ENCODE peak calls at places on chromosomes 6 and 20, in seven cellular contexts. One of them, this sample, is unnamed.

GRCh38 chr6:16273266-16273665 is 34.9 kb downstream of the GMPR start:
- DNase-seq in psoas muscle: no peak
- DNase-seq in esophagus muscularis mucosa: no peak
- DNase-seq in IMR-90: peak; percentile 61
- DNase-seq in breast epithelium: no peak
- DNase-seq in spleen: no peak
- DNase-seq in transverse colon: no peak
- DNase-seq in this sample: no peak

GRCh38 chr6:81636930-81637568 is 115.4 kb downstream of the TENT5A start:
- DNase-seq in esophagus muscularis mucosa: no peak
- DNase-seq in breast epithelium: no peak
- DNase-seq in transverse colon: no peak
- DNase-seq in psoas muscle: no peak
- DNase-seq in IMR-90: peak; percentile 57
- DNase-seq in spleen: no peak
- DNase-seq in this sample: no peak

GRCh38 chr20:48393721-48394120 is 434.1 kb downstream of the PREX1 start:
- DNase-seq in transverse colon: no peak
- DNase-seq in psoas muscle: no peak
- DNase-seq in esophagus muscularis mucosa: no peak
- DNase-seq in breast epithelium: no peak
- DNase-seq in spleen: no peak
- DNase-seq in IMR-90: no peak
- DNase-seq in this sample: no peak

GRCh38 chr20:49987868-49988690 is 5.3 kb downstream of the SNAI1 start:
- DNase-seq in IMR-90: peak; percentile 50
- DNase-seq in breast epithelium: no peak
- DNase-seq in transverse colon: no peak
- DNase-seq in spleen: no peak
- DNase-seq in esophagus muscularis mucosa: no peak
- DNase-seq in psoas muscle: no peak
- DNase-seq in this sample: no peak

GRCh38 chr6:90938116-90938515 is 351.2 kb upstream of the MAP3K7 start:
- DNase-seq in esophagus muscularis mucosa: no peak
- DNase-seq in transverse colon: no peak
- DNase-seq in psoas muscle: no peak
- DNase-seq in IMR-90: no peak
- DNase-seq in breast epithelium: no peak
- DNase-seq in spleen: no peak
- DNase-seq in this sample: no peak

GRCh38 chr20:21125072-21125848 is 622 bp upstream of the KIZ start:
- DNase-seq in spleen: peak; percentile 82
- DNase-seq in psoas muscle: peak; percentile 43
- DNase-seq in transverse colon: peak; percentile 56
- DNase-seq in IMR-90: peak; percentile 41
- DNase-seq in breast epithelium: no peak
- DNase-seq in esophagus muscularis mucosa: no peak
- DNase-seq in this sample: peak; percentile 78

GRCh38 chr6:105487040-105487787 is 84.3 kb upstream of the PREP start:
- DNase-seq in breast epithelium: no peak
- DNase-seq in esophagus muscularis mucosa: no peak
- DNase-seq in spleen: no peak
- DNase-seq in transverse colon: no peak
- DNase-seq in psoas muscle: no peak
- DNase-seq in IMR-90: no peak
- DNase-seq in this sample: no peak

GRCh38 chr20:62792182-62792939 is 3.9 kb upstream of the MRGBP start:
- DNase-seq in breast epithelium: no peak
- DNase-seq in transverse colon: no peak
- DNase-seq in IMR-90: peak; percentile 77
- DNase-seq in esophagus muscularis mucosa: no peak
- DNase-seq in psoas muscle: no peak
- DNase-seq in spleen: no peak
- DNase-seq in this sample: no peak

GRCh38 chr6:43491750-43492661 is 14.6 kb downstream of the TJAP1 start:
- DNase-seq in IMR-90: peak; percentile 77
- DNase-seq in transverse colon: peak; percentile 71
- DNase-seq in psoas muscle: peak; percentile 92
- DNase-seq in breast epithelium: peak; percentile 74
- DNase-seq in esophagus muscularis mucosa: peak; percentile 95
- DNase-seq in spleen: no peak
- DNase-seq in this sample: peak; percentile 88

GRCh38 chr6:105196076-105196475 is 16.3 kb upstream of the POPDC3 start:
- DNase-seq in esophagus muscularis mucosa: no peak
- DNase-seq in IMR-90: peak; percentile 39
- DNase-seq in breast epithelium: no peak
- DNase-seq in psoas muscle: no peak
- DNase-seq in transverse colon: no peak
- DNase-seq in spleen: no peak
- DNase-seq in this sample: no peak

GRCh38 chr20:61846074-61846473 is 219.6 kb downstream of the TAF4 start:
- DNase-seq in breast epithelium: no peak
- DNase-seq in transverse colon: no peak
- DNase-seq in IMR-90: no peak
- DNase-seq in esophagus muscularis mucosa: no peak
- DNase-seq in psoas muscle: no peak
- DNase-seq in spleen: peak; percentile 40
- DNase-seq in this sample: no peak

GRCh38 chr6:67345946-67346345 is 1289.1 kb upstream of the ADGRB3 start:
- DNase-seq in IMR-90: no peak
- DNase-seq in breast epithelium: no peak
- DNase-seq in psoas muscle: no peak
- DNase-seq in spleen: no peak
- DNase-seq in esophagus muscularis mucosa: no peak
- DNase-seq in transverse colon: no peak
- DNase-seq in this sample: no peak

GRCh38 chr6:17492350-17492749 is 99.0 kb downstream of the CAP2 start:
- DNase-seq in transverse colon: no peak
- DNase-seq in IMR-90: no peak
- DNase-seq in breast epithelium: no peak
- DNase-seq in psoas muscle: no peak
- DNase-seq in esophagus muscularis mucosa: peak; percentile 53
- DNase-seq in spleen: no peak
- DNase-seq in this sample: no peak

GRCh38 chr20:889110-889509 is 27.0 kb downstream of the ANGPT4 start:
- DNase-seq in spleen: no peak
- DNase-seq in transverse colon: no peak
- DNase-seq in breast epithelium: no peak
- DNase-seq in psoas muscle: no peak
- DNase-seq in esophagus muscularis mucosa: no peak
- DNase-seq in IMR-90: no peak
- DNase-seq in this sample: no peak

GRCh38 chr6:41887355-41887754 is 7.8 kb downstream of the USP49 start:
- DNase-seq in breast epithelium: no peak
- DNase-seq in psoas muscle: no peak
- DNase-seq in spleen: no peak
- DNase-seq in transverse colon: no peak
- DNase-seq in esophagus muscularis mucosa: no peak
- DNase-seq in IMR-90: no peak
- DNase-seq in this sample: no peak

GRCh38 chr20:24978493-24978892 is 14.1 kb downstream of the APMAP start:
- DNase-seq in transverse colon: no peak
- DNase-seq in esophagus muscularis mucosa: no peak
- DNase-seq in breast epithelium: no peak
- DNase-seq in IMR-90: no peak
- DNase-seq in spleen: peak; percentile 36
- DNase-seq in psoas muscle: no peak
- DNase-seq in this sample: peak; percentile 40

GRCh38 chr20:16115891-16116577 is 457.2 kb downstream of the KIF16B start:
- DNase-seq in breast epithelium: no peak
- DNase-seq in transverse colon: no peak
- DNase-seq in spleen: no peak
- DNase-seq in esophagus muscularis mucosa: peak; percentile 90
- DNase-seq in IMR-90: no peak
- DNase-seq in psoas muscle: no peak
- DNase-seq in this sample: no peak

GRCh38 chr6:52420668-52421358 is 671 bp downstream of the EFHC1 start:
- DNase-seq in psoas muscle: no peak
- DNase-seq in spleen: peak; percentile 79
- DNase-seq in IMR-90: peak; percentile 33
- DNase-seq in esophagus muscularis mucosa: no peak
- DNase-seq in breast epithelium: no peak
- DNase-seq in transverse colon: peak; percentile 20
- DNase-seq in this sample: peak; percentile 66

GRCh38 chr20:49283176-49283702 is 5.4 kb upstream of the ZNFX1 start:
- DNase-seq in esophagus muscularis mucosa: no peak
- DNase-seq in IMR-90: no peak
- DNase-seq in transverse colon: no peak
- DNase-seq in spleen: no peak
- DNase-seq in psoas muscle: no peak
- DNase-seq in breast epithelium: no peak
- DNase-seq in this sample: no peak

GRCh38 chr6:26592649-26593048 is 4.1 kb upstream of the ABT1 start:
- DNase-seq in psoas muscle: no peak
- DNase-seq in transverse colon: no peak
- DNase-seq in spleen: no peak
- DNase-seq in IMR-90: no peak
- DNase-seq in esophagus muscularis mucosa: no peak
- DNase-seq in breast epithelium: no peak
- DNase-seq in this sample: no peak
- TF ChIP-seq CTCF in psoas muscle: no peak
- TF ChIP-seq CTCF in transverse colon: no peak
- TF ChIP-seq CTCF in spleen: no peak
- TF ChIP-seq CTCF in IMR-90: no peak
- TF ChIP-seq CTCF in esophagus muscularis mucosa: no peak
- TF ChIP-seq CTCF in breast epithelium: no peak
- TF ChIP-seq CTCF in this sample: no peak

DNA sequence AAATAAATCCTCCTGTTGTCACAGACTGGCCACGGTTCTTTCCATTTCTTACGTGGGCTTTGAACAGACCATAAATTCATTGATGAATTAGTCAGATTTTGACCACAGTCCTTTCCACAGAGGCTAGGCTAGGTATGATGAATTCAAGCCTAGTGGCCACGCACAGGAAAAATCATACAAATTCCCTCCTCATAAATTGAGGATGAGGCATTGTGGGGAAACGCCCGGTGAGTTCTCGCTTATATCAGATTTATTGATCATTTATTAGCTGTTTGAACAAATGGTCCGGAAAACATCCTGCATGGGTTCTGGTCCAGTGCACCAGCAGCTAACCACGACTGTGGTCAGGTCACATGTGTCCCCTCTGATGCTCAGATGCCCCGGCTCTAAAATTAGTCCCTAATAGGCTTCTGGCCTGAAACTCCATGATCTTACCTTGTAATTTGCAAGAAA is 31.4 kb upstream of the FOXC1 start:
- DNase-seq in psoas muscle: no peak
- DNase-seq in spleen: no peak
- DNase-seq in transverse colon: no peak
- DNase-seq in esophagus muscularis mucosa: peak; percentile 68
- DNase-seq in breast epithelium: no peak
- DNase-seq in IMR-90: no peak
- DNase-seq in this sample: no peak
- H3K4me3 ChIP-seq in psoas muscle: no peak overlapping the region
- H3K4me3 ChIP-seq in spleen: no peak overlapping the region
- H3K4me3 ChIP-seq in transverse colon: no peak overlapping the region
- H3K4me3 ChIP-seq in esophagus muscularis mucosa: no peak overlapping the region
- H3K4me3 ChIP-seq in breast epithelium: no peak overlapping the region
- H3K4me3 ChIP-seq in IMR-90: no peak overlapping the region
- H3K4me3 ChIP-seq in this sample: no peak overlapping the region

DNA sequence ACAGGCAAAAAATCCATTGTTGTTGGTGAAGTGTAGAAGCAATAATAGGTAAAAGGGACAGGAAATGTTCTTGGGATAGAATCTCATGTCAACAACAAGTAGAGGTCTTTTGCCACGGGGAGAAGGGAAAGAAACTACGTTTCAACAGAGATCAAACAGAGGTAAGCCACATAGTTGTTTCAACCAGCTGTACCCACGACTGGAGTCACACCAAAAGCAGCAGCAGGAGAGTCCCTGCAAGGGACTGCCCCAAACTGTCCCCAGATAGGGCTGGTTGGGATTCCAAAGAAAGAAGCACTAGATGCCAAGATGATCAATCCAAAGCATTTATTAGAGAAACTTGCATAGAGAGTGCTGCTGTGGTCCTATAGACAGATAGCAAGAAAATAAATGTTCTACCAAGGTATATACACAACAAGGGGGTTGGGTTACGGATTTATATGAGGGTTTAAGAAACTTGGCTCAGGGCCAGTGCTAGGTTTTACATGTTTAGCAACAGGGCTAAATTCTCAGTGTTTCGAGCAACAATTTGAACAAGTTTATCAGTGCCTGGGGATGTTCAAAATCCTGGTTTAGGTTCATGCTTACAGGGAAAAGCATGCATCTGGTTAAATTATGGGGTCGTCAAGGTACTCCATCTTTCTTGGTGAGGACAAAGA is 466.5 kb downstream of the MMUT start:
- DNase-seq in transverse colon: no peak
- DNase-seq in esophagus muscularis mucosa: no peak
- DNase-seq in psoas muscle: no peak
- DNase-seq in spleen: no peak
- DNase-seq in IMR-90: no peak
- DNase-seq in breast epithelium: no peak
- DNase-seq in this sample: no peak
- H3K4me1 ChIP-seq in transverse colon: no peaks in the 10 kb centered on the region
- H3K4me1 ChIP-seq in esophagus muscularis mucosa: peaks cover 5% of the 10 kb centered on the region
- H3K4me1 ChIP-seq in psoas muscle: no peaks in the 10 kb centered on the region
- H3K4me1 ChIP-seq in spleen: no peaks in the 10 kb centered on the region
- H3K4me1 ChIP-seq in IMR-90: no peaks in the 10 kb centered on the region
- H3K4me1 ChIP-seq in breast epithelium: no peaks in the 10 kb centered on the region
- H3K4me1 ChIP-seq in this sample: no peaks in the 10 kb centered on the region

DNA sequence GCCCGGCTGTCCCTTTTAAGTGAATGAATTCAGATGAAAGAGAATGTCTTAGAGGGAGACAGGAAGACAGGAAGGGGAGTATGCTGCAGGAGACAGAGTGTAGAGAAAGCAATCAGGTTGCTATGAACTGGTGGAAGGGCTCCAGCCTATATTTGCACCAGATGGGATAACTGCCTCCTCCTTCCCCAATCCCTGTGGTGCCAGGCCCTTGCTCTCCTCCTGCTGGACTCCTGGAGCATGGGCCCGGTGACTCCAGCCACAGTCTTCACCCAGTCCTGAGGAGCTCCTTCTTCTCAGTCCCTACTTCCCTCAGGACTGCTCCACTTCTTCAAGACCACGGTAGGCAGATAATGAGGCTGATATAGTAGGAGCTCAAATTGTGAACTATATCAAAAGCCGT is 91.8 kb downstream of the TMEM200A start:
- DNase-seq in breast epithelium: no peak
- DNase-seq in esophagus muscularis mucosa: no peak
- DNase-seq in transverse colon: no peak
- DNase-seq in psoas muscle: no peak
- DNase-seq in spleen: no peak
- DNase-seq in IMR-90: no peak
- DNase-seq in this sample: no peak
- TF ChIP-seq CTCF in breast epithelium: no peak
- TF ChIP-seq CTCF in esophagus muscularis mucosa: no peak
- TF ChIP-seq CTCF in transverse colon: no peak
- TF ChIP-seq CTCF in psoas muscle: no peak
- TF ChIP-seq CTCF in spleen: no peak
- TF ChIP-seq CTCF in IMR-90: no peak
- TF ChIP-seq CTCF in this sample: no peak

DNA sequence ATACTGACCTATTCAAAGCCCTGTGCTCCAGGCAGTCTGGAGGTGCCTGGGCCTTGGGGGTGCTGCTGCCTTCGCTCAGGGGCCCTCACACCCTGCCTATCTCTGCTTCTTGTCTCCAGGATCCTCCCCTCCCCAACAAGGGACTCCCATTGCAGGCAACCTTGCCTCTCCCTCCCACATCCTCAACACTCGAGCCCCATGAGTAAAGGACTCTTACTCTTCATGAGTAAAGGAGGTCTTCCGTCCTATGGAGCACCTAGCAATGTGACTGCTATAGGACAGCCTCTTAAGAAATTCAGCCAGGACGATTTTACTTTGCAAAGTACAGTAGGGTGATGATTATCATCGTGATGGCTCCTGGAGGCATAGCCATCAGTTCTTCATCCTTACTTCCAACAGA is 24.5 kb downstream of the PLEKHG1 start:
- DNase-seq in esophagus muscularis mucosa: no peak
- DNase-seq in psoas muscle: no peak
- DNase-seq in breast epithelium: no peak
- DNase-seq in transverse colon: no peak
- DNase-seq in IMR-90: no peak
- DNase-seq in spleen: no peak
- DNase-seq in this sample: no peak
- H3K4me3 ChIP-seq in esophagus muscularis mucosa: no peak overlapping the region
- H3K4me3 ChIP-seq in psoas muscle: no peak overlapping the region
- H3K4me3 ChIP-seq in breast epithelium: no peak overlapping the region
- H3K4me3 ChIP-seq in transverse colon: no peak overlapping the region
- H3K4me3 ChIP-seq in IMR-90: no peak overlapping the region
- H3K4me3 ChIP-seq in spleen: no peak overlapping the region
- H3K4me3 ChIP-seq in this sample: no peak overlapping the region